ENCODE peak calls at places on chromosomes 11 and 22, in six cellular contexts. One of them, this sample, is unnamed.

GRCh38 chr11:2442554-2442953 is 1.8 kb downstream of the TRPM5 start:
- DNase-seq in pancreas: no peak
- DNase-seq in upper lobe of right lung: no peak
- DNase-seq in Caco-2: no peak
- DNase-seq in fibroblast of lung: no peak
- DNase-seq in HepG2: no peak
- DNase-seq in this sample: no peak

GRCh38 chr11:110173775-110174644 is 80.8 kb downstream of the ZC3H12C start:
- DNase-seq in pancreas: no peak
- DNase-seq in HepG2: peak; percentile 67
- DNase-seq in upper lobe of right lung: peak; percentile 83
- DNase-seq in Caco-2: peak; percentile 70
- DNase-seq in fibroblast of lung: peak; percentile 81
- DNase-seq in this sample: peak; percentile 84

GRCh38 chr22:17107547-17107810 is 13.7 kb downstream of the TMEM121B start:
- DNase-seq in Caco-2: no peak
- DNase-seq in fibroblast of lung: no peak
- DNase-seq in pancreas: no peak
- DNase-seq in HepG2: no peak
- DNase-seq in upper lobe of right lung: no peak
- DNase-seq in this sample: no peak

GRCh38 chr11:96543177-96543576 is 153.4 kb downstream of the JRKL start:
- DNase-seq in Caco-2: no peak
- DNase-seq in pancreas: no peak
- DNase-seq in fibroblast of lung: no peak
- DNase-seq in HepG2: no peak
- DNase-seq in upper lobe of right lung: no peak
- DNase-seq in this sample: no peak

GRCh38 chr11:73311394-73311869 is 3.4 kb downstream of the ARHGEF17 start:
- DNase-seq in HepG2: no peak
- DNase-seq in fibroblast of lung: no peak
- DNase-seq in upper lobe of right lung: no peak
- DNase-seq in pancreas: no peak
- DNase-seq in Caco-2: no peak
- DNase-seq in this sample: no peak

GRCh38 chr22:35582861-35583670 is 34.1 kb downstream of the MB start:
- DNase-seq in fibroblast of lung: peak; percentile 65
- DNase-seq in upper lobe of right lung: no peak
- DNase-seq in Caco-2: peak; percentile 71
- DNase-seq in HepG2: peak; percentile 59
- DNase-seq in pancreas: no peak
- DNase-seq in this sample: peak; percentile 82

GRCh38 chr22:47419239-47419638 is 656.8 kb downstream of the TBC1D22A start:
- DNase-seq in Caco-2: peak; percentile 12
- DNase-seq in HepG2: no peak
- DNase-seq in upper lobe of right lung: no peak
- DNase-seq in fibroblast of lung: peak; percentile 28
- DNase-seq in pancreas: no peak
- DNase-seq in this sample: no peak

GRCh38 chr22:23396362-23397007 is 183.6 kb downstream of the IGLL1 start:
- DNase-seq in pancreas: peak; percentile 30
- DNase-seq in upper lobe of right lung: peak; percentile 51
- DNase-seq in HepG2: no peak
- DNase-seq in fibroblast of lung: no peak
- DNase-seq in Caco-2: no peak
- DNase-seq in this sample: no peak

GRCh38 chr11:69014084-69014935 is 1.3 kb upstream of the MRGPRF start:
- DNase-seq in fibroblast of lung: peak; percentile 97
- DNase-seq in pancreas: no peak
- DNase-seq in Caco-2: no peak
- DNase-seq in upper lobe of right lung: no peak
- DNase-seq in HepG2: peak; percentile 13
- DNase-seq in this sample: peak; percentile 75

GRCh38 chr22:37910863-37911262 is 4.8 kb downstream of the MICALL1 start:
- DNase-seq in pancreas: no peak
- DNase-seq in HepG2: no peak
- DNase-seq in Caco-2: no peak
- DNase-seq in fibroblast of lung: no peak
- DNase-seq in upper lobe of right lung: no peak
- DNase-seq in this sample: no peak

GRCh38 chr11:10659339-10660216 is 34.0 kb downstream of the IRAG1 start:
- DNase-seq in Caco-2: peak; percentile 95
- DNase-seq in pancreas: no peak
- DNase-seq in upper lobe of right lung: peak; percentile 81
- DNase-seq in HepG2: peak; percentile 91
- DNase-seq in fibroblast of lung: peak; percentile 84
- DNase-seq in this sample: peak; percentile 83

GRCh38 chr11:94876645-94877445 is 96.5 kb downstream of the CWC15 start:
- DNase-seq in HepG2: peak; percentile 9
- DNase-seq in upper lobe of right lung: peak; percentile 76
- DNase-seq in Caco-2: peak; percentile 25
- DNase-seq in fibroblast of lung: peak; percentile 96
- DNase-seq in pancreas: no peak
- DNase-seq in this sample: peak; percentile 87
- TF ChIP-seq CTCF in HepG2: no peak
- TF ChIP-seq CTCF in upper lobe of right lung: peak; percentile 36
- TF ChIP-seq CTCF in Caco-2: no peak
- TF ChIP-seq CTCF in fibroblast of lung: peak; percentile 43
- TF ChIP-seq CTCF in pancreas: no peak
- TF ChIP-seq CTCF in this sample: peak; percentile 29

GRCh38 chr11:63508009-63508408 is 2.1 kb downstream of the LGALS12 start:
- DNase-seq in upper lobe of right lung: peak; percentile 68
- DNase-seq in fibroblast of lung: no peak
- DNase-seq in HepG2: peak; percentile 64
- DNase-seq in Caco-2: peak; percentile 77
- DNase-seq in pancreas: peak; percentile 80
- DNase-seq in this sample: peak; percentile 59
- TF ChIP-seq CTCF in upper lobe of right lung: peak; percentile 43
- TF ChIP-seq CTCF in fibroblast of lung: peak; percentile 9
- TF ChIP-seq CTCF in HepG2: peak; percentile 83
- TF ChIP-seq CTCF in Caco-2: peak; percentile 62
- TF ChIP-seq CTCF in pancreas: peak; percentile 36
- TF ChIP-seq CTCF in this sample: peak; percentile 33

GRCh38 chr11:119400860-119401259 is 19.4 kb upstream of the USP2 start:
- DNase-seq in Caco-2: no peak
- DNase-seq in fibroblast of lung: no peak
- DNase-seq in HepG2: no peak
- DNase-seq in upper lobe of right lung: no peak
- DNase-seq in pancreas: no peak
- DNase-seq in this sample: no peak

GRCh38 chr11:119397740-119398139 is 16.2 kb upstream of the USP2 start:
- DNase-seq in Caco-2: no peak
- DNase-seq in pancreas: no peak
- DNase-seq in fibroblast of lung: no peak
- DNase-seq in HepG2: no peak
- DNase-seq in upper lobe of right lung: no peak
- DNase-seq in this sample: no peak

GRCh38 chr11:119402470-119402869 is 20.5 kb downstream of the THY1 start:
- DNase-seq in fibroblast of lung: no peak
- DNase-seq in Caco-2: no peak
- DNase-seq in pancreas: no peak
- DNase-seq in HepG2: no peak
- DNase-seq in upper lobe of right lung: no peak
- DNase-seq in this sample: no peak

DNA sequence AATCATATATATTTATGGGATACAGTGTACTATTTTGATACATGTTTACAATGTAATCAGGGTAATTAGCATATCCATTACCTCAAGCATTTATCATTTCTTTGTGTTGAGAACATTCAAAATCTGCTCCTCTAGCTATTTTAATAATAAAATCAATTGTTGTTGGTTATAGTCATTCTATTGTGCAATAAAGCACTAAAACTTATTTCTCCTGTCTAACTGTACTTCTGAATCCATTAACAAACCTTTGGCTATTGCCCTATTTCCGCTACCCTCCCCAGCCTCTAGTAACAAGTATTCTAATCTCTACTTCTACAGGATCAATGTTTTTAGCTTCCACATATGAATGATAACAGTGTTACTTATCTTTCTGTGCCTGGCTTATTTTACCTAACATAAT is 15.3 kb upstream of the USP2 start:
- DNase-seq in Caco-2: no peak
- DNase-seq in pancreas: no peak
- DNase-seq in HepG2: no peak
- DNase-seq in fibroblast of lung: no peak
- DNase-seq in upper lobe of right lung: no peak
- DNase-seq in this sample: no peak
- TF ChIP-seq CTCF in Caco-2: no peak
- TF ChIP-seq CTCF in pancreas: no peak
- TF ChIP-seq CTCF in HepG2: no peak
- TF ChIP-seq CTCF in fibroblast of lung: no peak
- TF ChIP-seq CTCF in upper lobe of right lung: no peak
- TF ChIP-seq CTCF in this sample: no peak

GRCh38 chr22:24555496-24556253 is at the start of gene SNRPD3:
- DNase-seq in pancreas: peak; percentile 97
- DNase-seq in fibroblast of lung: peak; percentile 93
- DNase-seq in upper lobe of right lung: peak; percentile 96
- DNase-seq in Caco-2: peak; percentile 91
- DNase-seq in HepG2: peak; percentile 86
- DNase-seq in this sample: peak; percentile 96
- TF ChIP-seq CTCF in pancreas: no peak
- TF ChIP-seq CTCF in fibroblast of lung: no peak
- TF ChIP-seq CTCF in upper lobe of right lung: peak; percentile 26
- TF ChIP-seq CTCF in Caco-2: peak; percentile 30
- TF ChIP-seq CTCF in HepG2: peak; percentile 29
- TF ChIP-seq CTCF in this sample: no peak

DNA sequence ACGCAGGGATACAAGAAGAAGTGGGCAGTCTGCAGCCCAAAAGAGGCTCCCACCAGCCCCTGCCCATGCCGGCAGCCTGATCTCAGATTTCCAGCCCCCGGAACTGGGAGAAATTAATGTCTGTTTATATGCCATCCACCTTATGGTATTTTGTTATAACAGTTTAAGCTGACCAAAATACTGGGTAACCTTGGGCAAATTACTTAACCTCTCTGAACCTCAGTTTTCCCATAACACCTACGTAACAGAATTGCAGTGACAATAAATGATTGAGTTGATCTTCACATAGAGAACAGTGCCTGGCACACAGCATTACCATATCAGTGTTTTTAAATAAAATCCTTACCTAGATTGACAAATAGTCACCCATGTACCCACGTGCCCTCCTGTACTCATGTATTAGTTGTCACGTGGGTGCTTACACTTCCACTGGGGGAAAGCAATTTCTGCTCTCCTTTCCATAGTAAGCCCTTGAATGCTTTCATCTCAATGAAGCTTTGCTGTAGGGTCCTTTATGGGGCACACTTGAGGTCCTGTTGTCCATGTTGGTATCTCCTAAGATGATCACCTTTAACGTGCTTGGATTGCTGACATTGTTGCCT is 54.2 kb upstream of the PHF21A start:
- DNase-seq in fibroblast of lung: no peak
- DNase-seq in pancreas: no peak
- DNase-seq in Caco-2: no peak
- DNase-seq in HepG2: no peak
- DNase-seq in upper lobe of right lung: no peak
- DNase-seq in this sample: no peak
- TF ChIP-seq CTCF in fibroblast of lung: no peak
- TF ChIP-seq CTCF in pancreas: no peak
- TF ChIP-seq CTCF in Caco-2: no peak
- TF ChIP-seq CTCF in HepG2: no peak
- TF ChIP-seq CTCF in upper lobe of right lung: no peak
- TF ChIP-seq CTCF in this sample: no peak

GRCh38 chr22:38966379-38966700 is 8.9 kb downstream of the APOBEC3A start:
- DNase-seq in upper lobe of right lung: no peak
- DNase-seq in HepG2: no peak
- DNase-seq in pancreas: no peak
- DNase-seq in Caco-2: no peak
- DNase-seq in fibroblast of lung: no peak
- DNase-seq in this sample: no peak

GRCh38 chr22:38963872-38964271 is 6.5 kb downstream of the APOBEC3A start:
- DNase-seq in upper lobe of right lung: no peak
- DNase-seq in pancreas: no peak
- DNase-seq in Caco-2: peak; percentile 85
- DNase-seq in HepG2: peak; percentile 68
- DNase-seq in fibroblast of lung: no peak
- DNase-seq in this sample: peak; percentile 90

GRCh38 chr22:38964306-38964705 is 6.9 kb downstream of the APOBEC3A start:
- DNase-seq in Caco-2: no peak
- DNase-seq in fibroblast of lung: no peak
- DNase-seq in pancreas: no peak
- DNase-seq in HepG2: no peak
- DNase-seq in upper lobe of right lung: no peak
- DNase-seq in this sample: no peak

GRCh38 chr22:38965614-38966378 is 8.4 kb downstream of the APOBEC3A start:
- DNase-seq in Caco-2: no peak
- DNase-seq in HepG2: no peak
- DNase-seq in pancreas: no peak
- DNase-seq in upper lobe of right lung: no peak
- DNase-seq in fibroblast of lung: no peak
- DNase-seq in this sample: no peak

DNA sequence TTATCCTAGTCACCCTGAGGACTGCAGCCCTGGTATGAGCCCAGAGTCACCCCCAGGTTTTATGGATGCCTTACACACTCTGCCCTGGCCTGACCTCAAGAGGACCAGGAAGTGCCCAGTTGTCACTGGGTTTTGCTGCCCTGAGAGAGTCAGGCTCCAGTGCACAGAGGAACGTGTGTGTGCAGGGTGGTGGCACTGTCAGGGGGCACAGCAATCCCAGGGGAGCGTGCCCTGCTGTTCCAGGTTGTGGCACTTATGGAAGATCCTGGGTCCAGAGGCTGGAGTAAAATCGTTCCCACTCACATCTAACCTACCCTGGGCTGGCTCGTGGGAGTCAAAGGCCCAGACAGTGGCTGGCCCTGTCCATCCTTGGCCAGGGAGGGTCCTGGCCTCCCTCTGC is 7.6 kb downstream of the APOBEC3A start:
- DNase-seq in fibroblast of lung: no peak
- DNase-seq in Caco-2: no peak
- DNase-seq in upper lobe of right lung: no peak
- DNase-seq in HepG2: no peak
- DNase-seq in pancreas: no peak
- DNase-seq in this sample: no peak
- TF ChIP-seq CTCF in fibroblast of lung: no peak
- TF ChIP-seq CTCF in Caco-2: no peak
- TF ChIP-seq CTCF in upper lobe of right lung: no peak
- TF ChIP-seq CTCF in HepG2: no peak
- TF ChIP-seq CTCF in pancreas: no peak
- TF ChIP-seq CTCF in this sample: no peak

GRCh38 chr22:34236527-34236926 is 316.3 kb upstream of the LARGE1 start:
- DNase-seq in fibroblast of lung: no peak
- DNase-seq in pancreas: no peak
- DNase-seq in HepG2: no peak
- DNase-seq in Caco-2: no peak
- DNase-seq in upper lobe of right lung: no peak
- DNase-seq in this sample: no peak
- TF ChIP-seq CTCF in fibroblast of lung: no peak
- TF ChIP-seq CTCF in pancreas: no peak
- TF ChIP-seq CTCF in HepG2: no peak
- TF ChIP-seq CTCF in Caco-2: no peak
- TF ChIP-seq CTCF in upper lobe of right lung: no peak
- TF ChIP-seq CTCF in this sample: no peak

This sample was measured in hepatocyte.